ENCODE peak calls at places on chromosomes 16 and 17, in four cellular contexts. K, T, J and D are unnamed samples.

GRCh38 chr17:67390006-67390645 is 13.0 kb downstream of the PITPNC1 start:
- DNase-seq in K (no peak), T (no peak), J (no peak), D (no peak)

GRCh38 chr17:21194210-21194609 is 19.8 kb downstream of the TMEM11 start:
- DNase-seq in K (no peak), T (no peak), J (no peak), D (no peak)

GRCh38 chr17:72710834-72711233 is 381.7 kb downstream of the SLC39A11 start:
- DNase-seq in K (no peak), T (no peak), J (no peak), D (no peak)

GRCh38 chr16:90057738-90058173 is 19.4 kb downstream of the PRDM7 start:
- DNase-seq in K (no peak), T (no peak), J (no peak), D (no peak)

GRCh38 chr16:21162661-21163151 is 4.2 kb downstream of the LDAF1 start:
- DNase-seq in K (peak; percentile 88), T (no peak), J (peak; percentile 70), D (peak; percentile 73)

GRCh38 chr16:56356276-56357241 is 68.8 kb downstream of the AMFR start:
- DNase-seq in K (peak; percentile 86), T (peak; percentile 19), J (peak; percentile 88), D (peak; percentile 68)

GRCh38 chr17:11554042-11554441 is 44.2 kb upstream of the DNAH9 start:
- DNase-seq in K (no peak), T (no peak), J (no peak), D (no peak)

GRCh38 chr17:3004150-3004801 is 59.1 kb downstream of the OR1D5 start:
- DNase-seq in K (peak; percentile 99), T (peak; percentile 36), J (peak; percentile 98), D (peak; percentile 96)

GRCh38 chr16:79691001-79691400 is 90.5 kb upstream of the MAF start:
- DNase-seq in K (no peak), T (no peak), J (no peak), D (no peak)

GRCh38 chr17:76716146-76716833 is 5.5 kb upstream of the MXRA7 start:
- DNase-seq in K (peak; percentile 61), T (peak; percentile 55), J (peak; percentile 61), D (no peak)

GRCh38 chr17:50584749-50585148 is 24.2 kb downstream of the CACNA1G start:
- DNase-seq in K (no peak), T (no peak), J (no peak), D (no peak)

GRCh38 chr16:24497405-24497804 is 42.0 kb upstream of the RBBP6 start:
- DNase-seq in K (no peak), T (no peak), J (no peak), D (no peak)

GRCh38 chr17:75625813-75626486 is 7.3 kb upstream of the SMIM5 start:
- DNase-seq in K (no peak), T (no peak), J (peak; percentile 40), D (no peak)

GRCh38 chr16:20897253-20897896 is 2.8 kb downstream of the DCUN1D3 start:
- DNase-seq in K (no peak), T (no peak), J (no peak), D (no peak)

GRCh38 chr16:10862432-10862831 is 14.6 kb upstream of the CIITA start:
- DNase-seq in K (peak; percentile 69), T (no peak), J (peak; percentile 43), D (no peak)

GRCh38 chr16:89383095-89384003 is 107.0 kb downstream of the ANKRD11 start:
- DNase-seq in K (peak; percentile 58), T (peak; percentile 11), J (peak; percentile 70), D (peak; percentile 67)

GRCh38 chr17:57984936-57985674 is 2.9 kb downstream of the VEZF1 start:
- DNase-seq in K (no peak), T (no peak), J (no peak), D (no peak)

GRCh38 chr17:73265646-73266640 is 4.3 kb upstream of the CPSF4L start:
- DNase-seq in K (no peak), T (no peak), J (no peak), D (no peak)

GRCh38 chr17:28895794-28896447 is 1.6 kb downstream of the FLOT2 start:
- DNase-seq in K (no peak), T (no peak), J (no peak), D (no peak)

GRCh38 chr17:14276535-14277250 is 24.2 kb upstream of the HS3ST3B1 start:
- DNase-seq in K (no peak), T (no peak), J (no peak), D (peak; percentile 8)

GRCh38 chr17:31400481-31400950 is 9.0 kb downstream of the RAB11FIP4 start:
- DNase-seq in K (no peak), T (no peak), J (no peak), D (no peak)

GRCh38 chr17:43418441-43419374 is 19.9 kb downstream of the ARL4D start:
- DNase-seq in K (peak; percentile 41), T (no peak), J (no peak), D (no peak)
- H3K4me3 ChIP-seq in K (no peak overlapping the region), T (no peak overlapping the region), J (no peak overlapping the region), D (no peak overlapping the region)

GRCh38 chr16:427295-427694 is 1.8 kb downstream of the RAB11FIP3 start:
- DNase-seq in K (no peak), T (no peak), J (no peak), D (no peak)
- H3K4me3 ChIP-seq in K (peak overlapping the region; percentile 75), T (no peak overlapping the region), J (peak overlapping the region; percentile 62), D (peak overlapping the region; percentile 71)

GRCh38 chr16:81798311-81799137 is 19.4 kb downstream of the PLCG2 start:
- DNase-seq in K (no peak), T (no peak), J (no peak), D (no peak)
- H3K4me3 ChIP-seq in K (no peak overlapping the region), T (no peak overlapping the region), J (no peak overlapping the region), D (no peak overlapping the region)

GRCh38 chr16:88308441-88309173 is 74.2 kb upstream of the ZNF469 start:
- DNase-seq in K (no peak), T (no peak), J (no peak), D (no peak)

GRCh38 chr16:88305176-88305575 is 77.6 kb upstream of the ZNF469 start:
- DNase-seq in K (no peak), T (no peak), J (no peak), D (no peak)

GRCh38 chr16:88306860-88307545 is 75.8 kb upstream of the ZNF469 start:
- DNase-seq in K (no peak), T (no peak), J (peak; percentile 66), D (no peak)

GRCh38 chr16:88303890-88304819 is 78.6 kb upstream of the ZNF469 start:
- DNase-seq in K (peak; percentile 59), T (no peak), J (peak; percentile 85), D (no peak)

GRCh38 chr16:88306411-88306810 is 76.3 kb upstream of the ZNF469 start:
- DNase-seq in K (no peak), T (no peak), J (no peak), D (no peak)
- H3K4me3 ChIP-seq in K (no peak overlapping the region), T (no peak overlapping the region), J (no peak overlapping the region), D (no peak overlapping the region)